ENCODE peak calls at places on chromosomes 16 and 17, in ten cellular contexts. D, S, J, R, L, B, A, H, T and F are unnamed samples.
A peak's percentile ranks its signal among the peaks of the same experiment; 100 is the strongest.

GRCh38 chr16:85168732-85169256 is 56.5 kb upstream of the CIBAR2 start:
- DNase-seq in D (peak; percentile 89), S (peak; percentile 68), L (peak; percentile 45), H (no peak), T (peak; percentile 86), B (peak; percentile 84), R (no peak), A (no peak), J (no peak), F (no peak)

GRCh38 chr16:53732296-53732929 is 28.5 kb downstream of the FTO start:
- DNase-seq in A (no peak), R (no peak), H (no peak), L (no peak), J (no peak), T (no peak), S (peak; percentile 23), D (no peak), B (no peak), F (no peak)

GRCh38 chr17:6427284-6427781 is 7.6 kb downstream of the AIPL1 start:
- DNase-seq in S (no peak), J (peak; percentile 77), R (no peak), T (no peak), H (no peak), D (no peak), L (peak; percentile 2), B (no peak), A (no peak), F (no peak)

GRCh38 chr17:35666070-35666469 is 65.4 kb upstream of the RASL10B start:
- DNase-seq in J (no peak), H (no peak), D (no peak), A (no peak), B (no peak), S (no peak), R (no peak), T (no peak), L (no peak), F (no peak)

GRCh38 chr17:43671075-43671692 is 9.5 kb upstream of the MEOX1 start:
- DNase-seq in H (no peak), J (no peak), B (peak; percentile 22), D (no peak), T (no peak), A (no peak), S (no peak), L (peak; percentile 20), R (no peak), F (no peak)

GRCh38 chr17:81354252-81354943 is 40.9 kb upstream of the BAHCC1 start:
- DNase-seq in D (no peak), L (no peak), R (no peak), B (no peak), S (no peak), A (no peak), T (no peak), J (no peak), H (no peak), F (no peak)

GRCh38 chr16:6146874-6147425 is 1049.4 kb upstream of the EEF2KMT start:
- DNase-seq in S (no peak), L (no peak), T (peak; percentile 47), B (peak; percentile 14), H (no peak), D (no peak), R (no peak), A (no peak), J (no peak), F (no peak)

GRCh38 chr16:81521141-81521626 is 76.6 kb downstream of the CMIP start:
- DNase-seq in L (no peak), T (no peak), R (peak; percentile 64), S (peak; percentile 27), H (no peak), D (no peak), A (peak; percentile 78), J (no peak), B (no peak), F (no peak)

GRCh38 chr17:31595666-31596381 is 204.3 kb downstream of the RAB11FIP4 start:
- DNase-seq in D (no peak), A (no peak), T (no peak), B (no peak), H (no peak), R (no peak), S (no peak), J (no peak), L (peak; percentile 23), F (no peak)

GRCh38 chr17:81961087-81961514 is at the start of gene NOTUM:
- DNase-seq in A (no peak), T (peak; percentile 88), B (peak; percentile 67), D (peak; percentile 27), R (no peak), L (no peak), J (no peak), S (no peak), H (no peak), F (no peak)

GRCh38 chr17:8861482-8862181 is 5.8 kb downstream of the PIK3R6 start:
- DNase-seq in A (no peak), J (peak; percentile 11), B (no peak), H (no peak), D (no peak), T (no peak), R (no peak), L (no peak), S (no peak), F (no peak)